ENCODE peak calls at places on chromosomes 2 and 18, in five cellular contexts. J is activated T-cell treated with anti-CD3 and anti-CD28 coated beads, Interleukin-2, amount 50 U/mL, for 48 hours; B is astrocyte of the spinal cord; Q is anterior cingulate cortex; K is ureter. D is an unnamed sample.

GRCh38 chr2:3296182-3296972 is 81.2 kb downstream of the EIPR1 start:
- DNase-seq in J (no peak), K (no peak), B (no peak), Q (no peak), D (no peak)

GRCh38 chr2:9984861-9985480 is 33.5 kb downstream of the GRHL1 start:
- DNase-seq in J (no peak), Q (no peak), K (no peak), B (no peak), D (no peak)

GRCh38 chr2:220787251-220787650 is 784.9 kb downstream of the EPHA4 start:
- DNase-seq in K (no peak), J (no peak), B (no peak), Q (no peak), D (no peak)

GRCh38 chr2:205013586-205013985 is 468.3 kb downstream of the PARD3B start:
- DNase-seq in K (no peak), Q (no peak), B (no peak), J (no peak), D (no peak)

GRCh38 chr2:150476213-150476740 is 11.2 kb downstream of the RND3 start:
- DNase-seq in K (no peak), Q (no peak), B (no peak), J (no peak), D (no peak)

GRCh38 chr2:216066255-216066654 is 15.4 kb downstream of the PECR start:
- DNase-seq in K (no peak), B (peak; percentile 90), J (no peak), Q (no peak), D (no peak)

GRCh38 chr2:181178823-181179412 is 198.5 kb downstream of the UBE2E3 start:
- DNase-seq in J (peak; percentile 53), Q (no peak), B (no peak), K (no peak), D (no peak)

GRCh38 chr2:165357758-165358157 is 111.7 kb upstream of the CSRNP3 start:
- DNase-seq in Q (no peak), K (no peak), J (no peak), B (peak; percentile 81), D (no peak)

GRCh38 chr2:147198651-147199171 is 646.1 kb upstream of the ACVR2A start:
- DNase-seq in K (no peak), J (no peak), Q (peak; percentile 5), B (no peak), D (no peak)

GRCh38 chr18:49447810-49448745 is 12.4 kb downstream of the DYM start:
- DNase-seq in Q (no peak), B (peak; percentile 59), J (peak; percentile 32), K (no peak), D (no peak)

GRCh38 chr2:212328712-212329496 is 209.7 kb downstream of the ERBB4 start:
- DNase-seq in K (no peak), J (no peak), Q (no peak), B (no peak), D (no peak)

GRCh38 chr2:216108310-216108966 is 710 bp upstream of the XRCC5 start:
- DNase-seq in K (no peak), Q (no peak), J (no peak), B (peak; percentile 14), D (no peak)

GRCh38 chr2:124049136-124049535 is 24.0 kb downstream of the CNTNAP5 start:
- DNase-seq in J (no peak), K (no peak), B (no peak), Q (no peak), D (no peak)

GRCh38 chr2:234249873-234250272 is 199.4 kb downstream of the SPP2 start:
- DNase-seq in K (no peak), Q (no peak), J (no peak), B (peak; percentile 78), D (no peak)

GRCh38 chr2:151297882-151298281 is 8.4 kb upstream of the NMI start:
- DNase-seq in J (no peak), B (no peak), K (no peak), Q (no peak), D (no peak)

GRCh38 chr18:9814431-9814830 is 71.3 kb upstream of the TXNDC2 start:
- DNase-seq in K (no peak), Q (no peak), B (peak; percentile 91), J (no peak), D (no peak)

GRCh38 chr18:23884712-23885375 is 129.7 kb upstream of the TTC39C start:
- DNase-seq in Q (no peak), K (peak; percentile 73), B (no peak), J (no peak), D (no peak)

GRCh38 chr18:2114289-2114688 is 457.0 kb downstream of the METTL4 start:
- DNase-seq in K (no peak), B (no peak), Q (no peak), J (no peak), D (no peak)

GRCh38 chr2:65708129-65708528 is 275.7 kb upstream of the SPRED2 start:
- DNase-seq in B (peak; percentile 8), J (no peak), Q (no peak), K (no peak), D (no peak)

GRCh38 chr2:178514664-178515063 is 34.4 kb downstream of the PLEKHA3 start:
- DNase-seq in K (no peak), J (peak; percentile 59), B (peak; percentile 78), Q (no peak), D (no peak)

GRCh38 chr2:40721595-40721994 is 269.7 kb upstream of the SLC8A1 start:
- DNase-seq in B (peak; percentile 24), J (no peak), K (no peak), Q (no peak), D (no peak)

GRCh38 chr18:3094355-3094684 is 81.4 kb upstream of the LPIN2 start:
- DNase-seq in Q (no peak), B (no peak), J (no peak), K (no peak), D (no peak)

GRCh38 chr18:79955302-79956075 is 4.0 kb upstream of the SLC66A2 start:
- DNase-seq in J (no peak), K (no peak), B (no peak), Q (no peak), D (peak; percentile 50)

D was measured in activated CD8-positive, alpha-beta memory T cell treated with anti-CD3 and anti-CD28 coated beads, Interleukin-2, amount 50 U/mL, for 48 hours.